ENCODE peak calls at places on chromosome 12, in seven cellular contexts. P is transverse colon, I is body of pancreas, L is stomach, Z is tibial nerve, V is Peyer's patch, U is HCT116. K is an unnamed sample.

GRCh38 chr12:123533672-123534643 is at the start of gene RILPL1:
- DNase-seq in P (peak), I (peak), L (peak), Z (no peak), V (peak), U (no peak), K (peak)

GRCh38 chr12:127480775-127481314 is 786.1 kb upstream of the TMEM132C start:
- DNase-seq in P (no peak), I (no peak), L (no peak), Z (no peak), V (no peak), U (no peak), K (no peak)

GRCh38 chr12:124364543-124364942 is 69.7 kb downstream of the RFLNA start:
- DNase-seq in P (no peak), I (peak), L (no peak), Z (no peak), V (no peak), U (no peak), K (no peak)

GRCh38 chr12:109082751-109083150 is 10.5 kb downstream of the ALKBH2 start:
- DNase-seq in P (no peak), I (no peak), L (no peak), Z (no peak), V (no peak), U (no peak), K (no peak)

GRCh38 chr12:117038919-117039318 is 60.3 kb downstream of the TESC start:
- DNase-seq in P (no peak), I (no peak), L (no peak), Z (no peak), V (no peak), U (no peak), K (no peak)

GRCh38 chr12:25689996-25690501 is 137.0 kb upstream of the LMNTD1 start:
- DNase-seq in P (peak), I (peak), L (peak), Z (peak), V (no peak), U (no peak), K (no peak)

GRCh38 chr12:52496590-52497071 is 3.6 kb upstream of the KRT6A start:
- DNase-seq in P (no peak), I (peak), L (no peak), Z (no peak), V (no peak), U (peak), K (peak)

GRCh38 chr12:79001404-79001803 is 136.8 kb downstream of the SYT1 start:
- DNase-seq in P (no peak), I (no peak), L (no peak), Z (no peak), V (no peak), U (no peak), K (no peak)

GRCh38 chr12:62434504-62435336 is 31.9 kb upstream of the MON2 start:
- DNase-seq in P (peak), I (no peak), L (peak), Z (no peak), V (no peak), U (no peak), K (no peak)

GRCh38 chr12:93569656-93570551 is 2.6 kb upstream of the SOCS2 start:
- DNase-seq in P (peak), I (peak), L (peak), Z (peak), V (peak), U (peak), K (peak)

GRCh38 chr12:56267443-56268071 is 815 bp downstream of the COQ10A start:
- DNase-seq in P (no peak), I (peak), L (no peak), Z (no peak), V (no peak), U (no peak), K (no peak)

GRCh38 chr12:111455448-111456320 is 50.0 kb downstream of the SH2B3 start:
- DNase-seq in P (no peak), I (no peak), L (no peak), Z (no peak), V (no peak), U (no peak), K (peak)

GRCh38 chr12:120972870-120973543 is 5.3 kb upstream of the HNF1A start:
- DNase-seq in P (no peak), I (peak), L (no peak), Z (no peak), V (no peak), U (no peak), K (no peak)

GRCh38 chr12:124906606-124907261 is 7.7 kb downstream of the UBC start:
- DNase-seq in P (peak), I (peak), L (peak), Z (peak), V (no peak), U (peak), K (no peak)

GRCh38 chr12:52848661-52849255 is at the start of gene KRT78:
- DNase-seq in P (no peak), I (no peak), L (no peak), Z (no peak), V (peak), U (no peak), K (no peak)

GRCh38 chr12:1115471-1116242 is 124.6 kb downstream of the ERC1 start:
- DNase-seq in P (no peak), I (no peak), L (no peak), Z (no peak), V (no peak), U (peak), K (peak)

GRCh38 chr12:77599782-77600491 is 230.8 kb upstream of the NAV3 start:
- DNase-seq in P (no peak), I (no peak), L (no peak), Z (no peak), V (no peak), U (no peak), K (no peak)

GRCh38 chr12:66288121-66288520 is 14.2 kb upstream of the HELB start:
- DNase-seq in P (no peak), I (no peak), L (no peak), Z (no peak), V (no peak), U (no peak), K (no peak)

GRCh38 chr12:65528127-65528526 is 249.6 kb downstream of the MSRB3 start:
- DNase-seq in P (no peak), I (no peak), L (no peak), Z (no peak), V (no peak), U (no peak), K (no peak)

GRCh38 chr12:54935235-54935951 is 49.2 kb downstream of the TESPA1 start:
- DNase-seq in P (no peak), I (peak), L (no peak), Z (no peak), V (no peak), U (peak), K (peak)

GRCh38 chr12:89636054-89636775 is 72.4 kb downstream of the ATP2B1 start:
- DNase-seq in P (no peak), I (no peak), L (no peak), Z (no peak), V (no peak), U (no peak), K (no peak)

GRCh38 chr12:124289634-124290600 is 5.0 kb upstream of the RFLNA start:
- DNase-seq in P (no peak), I (peak), L (no peak), Z (no peak), V (no peak), U (no peak), K (peak)

GRCh38 chr12:29980304-29980703 is 196.6 kb upstream of the TMTC1 start:
- DNase-seq in P (no peak), I (no peak), L (no peak), Z (no peak), V (no peak), U (no peak), K (no peak)

GRCh38 chr12:69468237-69469026 is 1.8 kb upstream of the FRS2 start:
- DNase-seq in P (no peak), I (no peak), L (no peak), Z (no peak), V (no peak), U (no peak), K (no peak)

GRCh38 chr12:69471667-69472385 is 1.6 kb downstream of the FRS2 start:
- DNase-seq in P (no peak), I (no peak), L (no peak), Z (no peak), V (no peak), U (no peak), K (no peak)

GRCh38 chr12:69473229-69473628 is 3.0 kb downstream of the FRS2 start:
- DNase-seq in P (no peak), I (no peak), L (no peak), Z (no peak), V (no peak), U (no peak), K (no peak)

GRCh38 chr12:69469854-69470188 is 367 bp upstream of the FRS2 start:
- DNase-seq in P (no peak), I (no peak), L (no peak), Z (no peak), V (no peak), U (no peak), K (no peak)

DNA sequence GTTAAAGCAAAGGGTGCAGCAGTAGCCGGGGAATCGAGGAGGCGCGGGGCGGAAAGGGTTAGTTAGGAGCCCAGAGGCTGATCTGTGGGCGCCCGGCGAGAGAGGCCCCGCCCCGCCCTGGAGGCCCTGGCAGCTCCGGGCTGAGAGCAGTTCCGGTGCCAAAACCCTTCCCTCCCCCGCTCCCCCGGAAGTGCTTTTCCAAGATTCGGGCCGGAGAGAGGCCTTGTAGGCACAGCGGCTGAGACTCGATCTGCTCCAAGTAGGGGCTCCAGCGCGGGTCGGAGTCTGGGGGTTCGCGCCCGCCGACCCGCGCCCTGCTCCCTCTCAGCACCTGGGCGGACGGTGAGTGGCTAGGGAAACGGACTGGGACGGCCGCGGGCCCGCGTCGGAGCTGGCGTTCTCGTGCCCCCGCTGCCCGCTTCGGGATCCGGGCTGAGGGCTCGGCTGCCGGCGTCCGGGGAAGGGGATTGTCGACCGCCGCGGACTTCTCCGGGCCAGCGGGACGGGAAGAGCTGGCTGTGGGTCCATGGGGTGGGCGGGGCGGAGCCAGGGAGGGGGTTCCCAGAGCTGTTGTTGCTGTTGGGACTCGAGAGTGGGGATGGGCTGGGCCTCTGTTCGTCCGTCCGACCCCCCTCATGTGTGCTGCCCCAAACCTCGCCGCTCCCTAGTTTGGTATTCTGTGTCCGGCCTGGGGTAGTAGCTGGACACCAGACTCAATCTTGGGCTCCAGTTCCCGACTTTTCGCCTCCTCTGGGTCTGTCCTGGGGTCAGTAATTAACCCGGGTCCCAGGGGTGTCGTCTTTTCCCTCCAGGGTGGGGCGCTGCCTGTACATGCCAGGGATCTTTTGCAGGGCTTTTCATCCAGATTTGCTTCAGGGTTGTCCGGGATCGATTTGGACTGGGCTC is at the start of gene FRS2:
- DNase-seq in P (peak), I (peak), L (peak), Z (peak), V (peak), U (peak), K (peak)
- TF ChIP-seq POLR2A in P (peak), I (peak), L (no peak), Z (peak), V (peak), U (peak), K (peak)

GRCh38 chr12:132748319-132748718 is 13.3 kb downstream of the ANKLE2 start:
- DNase-seq in P (no peak), I (no peak), L (no peak), Z (no peak), V (no peak), U (no peak), K (no peak)
- TF ChIP-seq POLR2A in P (no peak), I (no peak), L (no peak), Z (no peak), V (no peak), U (no peak), K (no peak)

DNA sequence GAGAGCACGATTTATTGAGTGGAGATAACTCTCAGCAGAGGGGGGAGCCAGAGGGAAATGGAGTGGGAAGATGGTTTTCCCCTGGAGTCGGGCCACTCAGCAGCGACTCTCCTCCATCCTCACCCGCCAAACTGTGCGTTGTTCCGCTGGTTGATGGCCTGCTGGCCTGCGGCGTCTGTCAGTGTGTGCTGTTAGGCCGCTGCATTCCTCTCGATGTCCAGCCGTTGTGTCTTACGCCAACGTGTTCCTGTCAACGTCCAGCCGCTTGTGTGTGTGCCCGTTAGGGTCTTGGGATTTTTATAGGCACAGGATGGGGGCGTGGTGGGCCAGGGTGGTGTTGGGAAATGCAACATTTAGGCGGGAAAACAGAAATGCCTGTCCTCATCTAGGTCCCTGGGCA is 69.2 kb downstream of the PTPRQ start:
- DNase-seq in P (no peak), I (no peak), L (no peak), Z (no peak), V (no peak), U (no peak), K (no peak)
- TF ChIP-seq POLR2A in P (no peak), I (no peak), L (no peak), Z (no peak), V (no peak), U (no peak), K (no peak)

GRCh38 chr12:131233737-131234474 is 280.2 kb downstream of the ADGRD1 start:
- DNase-seq in P (no peak), I (no peak), L (no peak), Z (no peak), V (peak), U (no peak), K (no peak)

GRCh38 chr12:131231194-131231980 is 277.7 kb downstream of the ADGRD1 start:
- DNase-seq in P (no peak), I (no peak), L (no peak), Z (no peak), V (peak), U (no peak), K (no peak)

GRCh38 chr12:131226345-131227265 is 272.9 kb downstream of the ADGRD1 start:
- DNase-seq in P (no peak), I (no peak), L (no peak), Z (no peak), V (peak), U (no peak), K (no peak)

GRCh38 chr12:131230340-131231099 is 276.8 kb downstream of the ADGRD1 start:
- DNase-seq in P (no peak), I (no peak), L (no peak), Z (no peak), V (peak), U (no peak), K (no peak)

DNA sequence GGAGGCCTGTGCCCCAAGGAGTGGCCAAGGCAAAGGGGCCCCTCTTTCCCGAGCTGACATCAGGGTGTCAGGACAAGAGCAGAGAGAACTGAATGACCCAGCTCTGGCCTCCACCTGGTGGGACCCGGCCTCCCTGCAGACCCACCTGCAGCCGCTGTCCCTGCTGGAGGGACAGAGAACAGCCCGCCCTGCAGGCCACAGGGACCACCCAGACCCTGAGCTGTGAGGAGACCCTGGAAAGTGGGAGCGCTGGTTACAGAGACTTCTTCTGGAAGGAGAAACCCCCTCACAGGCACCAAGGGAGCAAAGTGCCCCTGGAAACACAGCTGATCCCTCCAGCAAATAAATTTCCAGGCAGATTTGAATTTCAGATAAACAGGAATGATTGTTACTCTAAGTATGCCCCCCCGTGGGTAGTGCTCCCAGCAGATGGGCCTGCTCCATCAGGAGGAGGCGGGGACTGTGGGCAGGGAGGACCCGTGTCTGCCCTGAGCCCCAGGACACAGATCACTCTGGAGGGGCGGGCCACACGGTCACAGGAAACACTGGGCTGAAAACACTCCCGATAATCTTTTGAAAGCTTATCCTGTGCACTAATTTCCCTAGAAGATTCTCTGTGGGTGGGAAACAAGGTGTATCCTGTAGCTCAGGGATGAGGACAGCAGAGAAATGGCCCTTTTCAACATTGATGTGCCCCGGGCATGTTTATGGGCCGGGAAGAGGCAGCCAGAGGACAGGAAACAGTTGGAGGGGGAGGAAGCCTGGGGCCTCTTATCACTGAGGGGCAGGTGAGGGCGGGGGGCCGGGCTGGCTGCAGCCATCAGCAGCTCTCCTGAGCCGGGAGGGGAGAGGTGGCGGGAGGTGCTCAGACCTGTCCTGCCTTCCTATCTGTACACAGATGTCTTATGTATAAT is 276.0 kb downstream of the ADGRD1 start:
- DNase-seq in P (no peak), I (no peak), L (no peak), Z (no peak), V (peak), U (no peak), K (no peak)
- TF ChIP-seq POLR2A in P (no peak), I (no peak), L (no peak), Z (no peak), V (no peak), U (no peak), K (no peak)

GRCh38 chr12:31965090-31965489 is 5.9 kb downstream of the RESF1 start:
- DNase-seq in P (no peak), I (no peak), L (no peak), Z (no peak), V (no peak), U (no peak), K (no peak)
- TF ChIP-seq POLR2A in P (no peak), I (no peak), L (no peak), Z (no peak), V (no peak), U (no peak), K (no peak)

GRCh38 chr12:110282956-110283817 is 2.1 kb downstream of the ATP2A2 start:
- DNase-seq in P (no peak), I (no peak), L (no peak), Z (no peak), V (no peak), U (no peak), K (no peak)
- TF ChIP-seq POLR2A in P (no peak), I (no peak), L (no peak), Z (no peak), V (no peak), U (no peak), K (no peak)